ENCODE peak calls at places on chromosomes 12 and 14, in nine cellular contexts. R is smooth muscle cell of the brain vasculature; F is T-cell; S is esophagus squamous epithelium; Z is GM10248; A is CD4-positive, CD25-positive, alpha-beta regulatory T cell; V is T-helper 1 cell; J is ovary; W is SHP77. Y is an unnamed sample.

GRCh38 chr14:105865266-105865903 is 339.0 kb downstream of the TMEM121 start:
- DNase-seq in R (no peak), F (no peak), S (no peak), Z (no peak), A (no peak), V (peak; percentile 3), J (no peak), W (no peak), Y (no peak)

GRCh38 chr12:59055204-59055839 is 135.0 kb upstream of the LRIG3 start:
- DNase-seq in R (no peak), F (no peak), S (no peak), Z (peak; percentile 10), A (no peak), V (no peak), J (no peak), W (no peak), Y (no peak)

GRCh38 chr14:101559624-101560533 is 1.4 kb upstream of the DIO3 start:
- DNase-seq in R (no peak), F (no peak), S (no peak), Z (no peak), A (peak; percentile 5), V (no peak), J (peak; percentile 80), W (no peak), Y (peak; percentile 64)

GRCh38 chr12:9883175-9883574 is 1.9 kb downstream of the KLRF2 start:
- DNase-seq in R (no peak), F (no peak), S (no peak), Z (no peak), A (no peak), V (no peak), J (no peak), W (no peak), Y (no peak)

GRCh38 chr12:121443193-121443829 is 43.4 kb downstream of the RNF34 start:
- DNase-seq in R (no peak), F (peak; percentile 34), S (no peak), Z (peak; percentile 91), A (peak; percentile 39), V (peak; percentile 29), J (peak; percentile 79), W (peak; percentile 56), Y (peak; percentile 87)

GRCh38 chr12:49552014-49552413 is 13.2 kb downstream of the KCNH3 start:
- DNase-seq in R (no peak), F (no peak), S (no peak), Z (no peak), A (no peak), V (no peak), J (no peak), W (no peak), Y (no peak)

GRCh38 chr14:75306917-75307699 is 28.5 kb downstream of the FOS start:
- DNase-seq in R (no peak), F (no peak), S (no peak), Z (peak; percentile 63), A (peak; percentile 76), V (no peak), J (no peak), W (peak; percentile 74), Y (no peak)

GRCh38 chr12:33832900-33833299 is 189.4 kb upstream of the ALG10 start:
- DNase-seq in R (no peak), F (no peak), S (no peak), Z (no peak), A (no peak), V (no peak), J (no peak), W (no peak), Y (no peak)

GRCh38 chr12:116370886-116371580 is 93.5 kb upstream of the MED13L start:
- DNase-seq in R (no peak), F (no peak), S (no peak), Z (no peak), A (no peak), V (no peak), J (no peak), W (no peak), Y (no peak)

GRCh38 chr12:66623455-66623854 is 55.4 kb downstream of the GRIP1 start:
- DNase-seq in R (no peak), F (no peak), S (no peak), Z (no peak), A (no peak), V (no peak), J (no peak), W (no peak), Y (no peak)

GRCh38 chr12:85633491-85633890 is 202.7 kb downstream of the RASSF9 start:
- DNase-seq in R (no peak), F (no peak), S (no peak), Z (no peak), A (no peak), V (no peak), J (no peak), W (no peak), Y (no peak)

GRCh38 chr14:86961106-86961716 is 1031.8 kb downstream of the GALC start:
- DNase-seq in R (no peak), F (no peak), S (no peak), Z (no peak), A (no peak), V (no peak), J (no peak), W (peak; percentile 8), Y (no peak)

GRCh38 chr14:30227871-30228270 is 300.2 kb upstream of the PRKD1 start:
- DNase-seq in R (no peak), F (no peak), S (no peak), Z (no peak), A (no peak), V (no peak), J (no peak), W (no peak), Y (no peak)

GRCh38 chr12:34402899-34403705 is 380.8 kb downstream of the ALG10 start:
- DNase-seq in R (no peak), F (no peak), S (no peak), Z (peak; percentile 1), A (no peak), V (peak; percentile 5), J (peak; percentile 3), W (no peak), Y (no peak)

GRCh38 chr12:51265024-51265423 is 5.2 kb downstream of the SMAGP start:
- DNase-seq in R (no peak), F (no peak), S (no peak), Z (no peak), A (peak; percentile 70), V (no peak), J (no peak), W (no peak), Y (no peak)

GRCh38 chr12:108322998-108323397 is 16.1 kb downstream of the CMKLR1 start:
- DNase-seq in R (no peak), F (no peak), S (no peak), Z (no peak), A (no peak), V (no peak), J (no peak), W (no peak), Y (no peak)

GRCh38 chr12:64083285-64084210 is 138.5 kb downstream of the KICS2 start:
- DNase-seq in R (peak; percentile 62), F (no peak), S (peak; percentile 3), Z (no peak), A (no peak), V (no peak), J (peak; percentile 75), W (peak; percentile 33), Y (no peak)

GRCh38 chr14:103519837-103520212 is 2.8 kb downstream of the CKB start:
- DNase-seq in R (no peak), F (no peak), S (no peak), Z (no peak), A (no peak), V (no peak), J (peak; percentile 51), W (no peak), Y (no peak)

Y was measured in nephron progenitor cell.